ENCODE peak calls at places on chromosomes 6 and 20, in nine cellular contexts. E is stomach; H is PC-9; G is SJSA1; C is neural progenitor cell; Y is ovary; X is sigmoid colon; M is CD8-positive, alpha-beta memory T cell; W is mucosa of descending colon. S is an unnamed sample.

GRCh38 chr6:12578751-12579150 is 137.8 kb upstream of the PHACTR1 start:
- DNase-seq in E (no peak), H (no peak), G (no peak), C (no peak), Y (no peak), X (no peak), M (no peak), W (no peak), S (no peak)

GRCh38 chr6:151004415-151005024 is 139.0 kb downstream of the MTHFD1L start:
- DNase-seq in E (no peak), H (peak; percentile 95), G (no peak), C (no peak), Y (no peak), X (no peak), M (no peak), W (no peak), S (peak; percentile 30)

GRCh38 chr6:129317931-129318820 is 391.8 kb downstream of the ARHGAP18 start:
- DNase-seq in E (no peak), H (peak; percentile 100), G (no peak), C (peak; percentile 53), Y (no peak), X (no peak), M (no peak), W (no peak), S (peak; percentile 82)

GRCh38 chr6:20746024-20746423 is 211.8 kb downstream of the CDKAL1 start:
- DNase-seq in E (no peak), H (no peak), G (no peak), C (no peak), Y (no peak), X (no peak), M (no peak), W (no peak), S (no peak)

GRCh38 chr6:72579865-72580264 is 42.0 kb upstream of the KCNQ5 start:
- DNase-seq in E (no peak), H (no peak), G (no peak), C (no peak), Y (no peak), X (no peak), M (no peak), W (no peak), S (no peak)

GRCh38 chr6:134058622-134059366 is 6.4 kb upstream of the SLC2A12 start:
- DNase-seq in E (no peak), H (no peak), G (peak; percentile 77), C (no peak), Y (no peak), X (no peak), M (no peak), W (no peak), S (no peak)

GRCh38 chr6:106014930-106015329 is 71.2 kb upstream of the PRDM1 start:
- DNase-seq in E (no peak), H (no peak), G (no peak), C (peak; percentile 39), Y (no peak), X (no peak), M (no peak), W (no peak), S (peak; percentile 55)

GRCh38 chr6:26024651-26025046 is 62.0 kb downstream of the TRIM38 start:
- DNase-seq in E (no peak), H (no peak), G (no peak), C (peak; percentile 36), Y (no peak), X (no peak), M (no peak), W (no peak), S (no peak)

GRCh38 chr6:124722479-124722878 is 239.8 kb upstream of the RNF217 start:
- DNase-seq in E (no peak), H (no peak), G (no peak), C (no peak), Y (no peak), X (no peak), M (no peak), W (no peak), S (no peak)

GRCh38 chr6:164286021-164286420 is 871.5 kb downstream of the QKI start:
- DNase-seq in E (no peak), H (no peak), G (no peak), C (no peak), Y (no peak), X (no peak), M (no peak), W (no peak), S (no peak)

GRCh38 chr6:75296811-75297779 is 12.5 kb upstream of the TMEM30A start:
- DNase-seq in E (no peak), H (peak; percentile 48), G (no peak), C (peak; percentile 68), Y (no peak), X (no peak), M (no peak), W (no peak), S (peak; percentile 72)

GRCh38 chr6:37396571-37397185 is 36.3 kb upstream of the CMTR1 start:
- DNase-seq in E (no peak), H (no peak), G (no peak), C (no peak), Y (no peak), X (no peak), M (no peak), W (no peak), S (no peak)

GRCh38 chr6:117338567-117338966 is 73.2 kb downstream of the VGLL2 start:
- DNase-seq in E (no peak), H (no peak), G (no peak), C (no peak), Y (no peak), X (no peak), M (no peak), W (no peak), S (no peak)
- H3K4me1 ChIP-seq in E (no peaks in the 10 kb centered on the region), H (no peaks in the 10 kb centered on the region), G (no peaks in the 10 kb centered on the region), C (no peaks in the 10 kb centered on the region), Y (no peaks in the 10 kb centered on the region), X (no peaks in the 10 kb centered on the region), M (no peaks in the 10 kb centered on the region), W (no peaks in the 10 kb centered on the region), S (no peaks in the 10 kb centered on the region)

GRCh38 chr20:33388268-33388667 is 13.1 kb downstream of the CDK5RAP1 start:
- DNase-seq in E (no peak), H (no peak), G (no peak), C (no peak), Y (no peak), X (no peak), M (no peak), W (no peak), S (no peak)

GRCh38 chr20:33394718-33395117 is 6.6 kb downstream of the CDK5RAP1 start:
- DNase-seq in E (no peak), H (no peak), G (no peak), C (no peak), Y (no peak), X (no peak), M (no peak), W (no peak), S (no peak)

GRCh38 chr20:33392016-33392415 is 9.3 kb downstream of the CDK5RAP1 start:
- DNase-seq in E (no peak), H (no peak), G (peak; percentile 76), C (no peak), Y (no peak), X (no peak), M (no peak), W (no peak), S (no peak)

GRCh38 chr20:33393609-33394008 is 7.7 kb downstream of the CDK5RAP1 start:
- DNase-seq in E (no peak), H (no peak), G (no peak), C (no peak), Y (no peak), X (no peak), M (no peak), W (no peak), S (no peak)
- H3K36me3 ChIP-seq in E (peaks cover 79% of the 10 kb centered on the region), H (peaks cover 8% of the 10 kb centered on the region), G (peaks cover 48% of the 10 kb centered on the region), C (peaks cover 13% of the 10 kb centered on the region), Y (no peaks in the 10 kb centered on the region), X (peaks cover 20% of the 10 kb centered on the region), M (peaks cover 27% of the 10 kb centered on the region), W (no peaks in the 10 kb centered on the region), S (peaks cover 44% of the 10 kb centered on the region)

DNA sequence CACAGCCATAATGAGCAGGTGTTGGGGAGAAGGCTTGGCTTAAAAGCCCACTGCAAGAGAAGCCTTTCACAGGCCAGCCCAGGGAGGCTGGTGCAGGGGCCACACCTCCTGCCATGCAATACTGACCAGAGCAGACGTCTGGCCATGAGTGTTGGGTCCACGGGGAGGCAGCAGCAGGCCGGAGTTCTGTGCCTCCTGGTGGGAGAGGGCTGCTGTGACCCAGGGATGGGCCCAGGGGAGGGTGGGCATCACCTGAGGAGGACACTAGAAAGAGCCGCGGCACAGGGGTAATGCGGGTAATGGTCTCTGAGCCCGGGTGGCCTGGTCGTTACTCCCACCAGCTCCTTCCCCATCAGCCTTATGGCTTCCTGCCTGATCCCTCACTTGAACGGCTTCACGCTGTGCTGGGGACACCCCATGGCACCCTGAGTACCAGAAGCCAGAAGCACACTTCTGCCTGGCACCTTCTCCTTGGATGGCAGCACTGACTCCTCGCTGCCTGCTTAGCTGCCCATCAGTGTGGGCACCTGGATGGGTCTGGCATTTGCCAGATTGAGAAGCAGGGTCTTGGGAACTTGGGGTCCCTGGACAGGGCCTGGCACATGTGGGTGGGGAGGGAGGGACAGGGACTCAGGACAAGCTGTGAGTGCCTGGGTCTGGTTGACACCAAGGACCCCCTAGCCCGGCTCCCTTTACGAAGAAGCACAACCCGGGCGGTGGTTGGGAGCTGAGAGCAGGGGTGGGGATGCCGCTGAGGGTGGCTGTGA is 108.8 kb downstream of the ASXL1 start:
- DNase-seq in E (no peak), H (no peak), G (no peak), C (no peak), Y (no peak), X (no peak), M (no peak), W (peak; percentile 53), S (no peak)
- H3K4me1 ChIP-seq in E (peaks cover 67% of the 10 kb centered on the region), H (peaks cover 7% of the 10 kb centered on the region), G (peaks cover 46% of the 10 kb centered on the region), C (peaks cover 16% of the 10 kb centered on the region), Y (peaks cover 9% of the 10 kb centered on the region), X (peaks cover 97% of the 10 kb centered on the region), M (no peaks in the 10 kb centered on the region), W (peaks cover 80% of the 10 kb centered on the region), S (no peaks in the 10 kb centered on the region)

GRCh38 chr20:1119524-1119923 is 1.1 kb downstream of the PSMF1 start:
- DNase-seq in E (no peak), H (no peak), G (no peak), C (no peak), Y (no peak), X (no peak), M (no peak), W (no peak), S (no peak)

GRCh38 chr20:1118336-1119127 is at the start of gene PSMF1:
- DNase-seq in E (peak; percentile 98), H (peak; percentile 84), G (peak; percentile 91), C (peak; percentile 96), Y (peak; percentile 94), X (peak; percentile 97), M (peak; percentile 93), W (peak; percentile 98), S (peak; percentile 82)

GRCh38 chr20:1122388-1123315 is 4.2 kb downstream of the PSMF1 start:
- DNase-seq in E (peak; percentile 64), H (no peak), G (peak; percentile 61), C (no peak), Y (no peak), X (no peak), M (no peak), W (peak; percentile 58), S (no peak)

GRCh38 chr20:1119128-1119505 is 715 bp downstream of the PSMF1 start:
- DNase-seq in E (no peak), H (no peak), G (no peak), C (no peak), Y (no peak), X (no peak), M (no peak), W (no peak), S (no peak)

DNA sequence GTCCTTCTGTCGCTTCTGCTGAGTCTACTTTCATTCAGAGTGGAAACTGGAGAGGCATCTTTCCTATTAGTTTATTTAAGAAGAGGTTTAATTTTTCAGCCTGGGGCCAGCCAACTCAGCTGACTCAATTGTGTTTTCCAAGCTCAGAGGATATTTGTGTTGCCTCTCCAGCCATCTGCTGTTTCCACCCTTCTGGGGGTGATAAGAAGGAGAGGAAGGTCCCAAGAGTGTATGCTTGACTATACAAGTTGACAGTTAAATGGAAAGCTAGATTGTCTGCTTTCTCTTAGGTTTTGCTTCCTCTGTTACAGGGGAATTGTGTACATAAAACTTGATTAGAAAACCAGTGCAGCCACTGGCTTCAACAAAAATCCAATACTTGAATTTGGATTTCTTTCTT is 3.0 kb downstream of the PSMF1 start:
- DNase-seq in E (no peak), H (no peak), G (no peak), C (no peak), Y (no peak), X (no peak), M (no peak), W (no peak), S (no peak)
- H3K36me3 ChIP-seq in E (peaks cover 24% of the 10 kb centered on the region), H (peaks cover 6% of the 10 kb centered on the region), G (peaks cover 41% of the 10 kb centered on the region), C (no peaks in the 10 kb centered on the region), Y (no peaks in the 10 kb centered on the region), X (no peaks in the 10 kb centered on the region), M (peaks cover 15% of the 10 kb centered on the region), W (no peaks in the 10 kb centered on the region), S (peaks cover 39% of the 10 kb centered on the region)

S was measured in HAP-1.